ENCODE peak calls at places on chromosomes 2 and 18, in four cellular contexts. L, K, B and Q are unnamed samples.

GRCh38 chr2:98909381-98910211 is 26.4 kb downstream of the CRACDL start:
- DNase-seq in L (peak), B (peak), K (no peak), Q (no peak)

GRCh38 chr2:128444816-128445532 is 126.3 kb upstream of the HS6ST1 start:
- DNase-seq in L (no peak), K (peak), B (no peak), Q (no peak)

GRCh38 chr18:57921708-57922107 is 118.6 kb upstream of the ATP8B1 start:
- DNase-seq in K (no peak), L (no peak), B (no peak), Q (no peak)

GRCh38 chr2:12397861-12398260 is 318.9 kb upstream of the TRIB2 start:
- DNase-seq in B (no peak), K (no peak), L (peak), Q (no peak)

GRCh38 chr2:53583583-53583982 is 184.0 kb upstream of the CHAC2 start:
- DNase-seq in K (no peak), B (no peak), L (no peak), Q (no peak)

GRCh38 chr2:168830958-168831357 is 28.5 kb downstream of the NOSTRIN start:
- DNase-seq in B (no peak), L (no peak), K (no peak), Q (no peak)

GRCh38 chr18:40810371-40810770 is 1144.7 kb upstream of the PIK3C3 start:
- DNase-seq in B (no peak), L (no peak), K (no peak), Q (no peak)

GRCh38 chr2:181788883-181789555 is 102.5 kb upstream of the ITPRID2 start:
- DNase-seq in B (no peak), K (no peak), L (no peak), Q (no peak)

GRCh38 chr2:47227532-47228166 is 72.5 kb upstream of the STPG4 start:
- DNase-seq in B (no peak), K (no peak), L (no peak), Q (no peak)

GRCh38 chr18:6741290-6741689 is 11.8 kb downstream of the ARHGAP28 start:
- DNase-seq in L (no peak), B (no peak), K (no peak), Q (peak)

GRCh38 chr2:235879116-235879515 is 289.1 kb downstream of the GBX2 start:
- DNase-seq in K (no peak), L (no peak), B (no peak), Q (no peak)

GRCh38 chr2:37867166-37867565 is 57.9 kb upstream of the RMDN2 start:
- DNase-seq in B (no peak), K (no peak), L (no peak), Q (no peak)

GRCh38 chr18:67525328-67526110 is 9.0 kb upstream of the DSEL start:
- DNase-seq in K (peak), B (no peak), L (peak), Q (peak)

GRCh38 chr18:8121942-8122480 is 487.2 kb upstream of the RAB12 start:
- DNase-seq in B (no peak), K (no peak), L (no peak), Q (no peak)

GRCh38 chr2:68838641-68839040 is 32.6 kb downstream of the BMP10 start:
- DNase-seq in K (no peak), L (no peak), B (no peak), Q (no peak)

GRCh38 chr2:68837861-68838341 is 33.3 kb downstream of the BMP10 start:
- DNase-seq in K (no peak), L (no peak), B (no peak), Q (no peak)

GRCh38 chr2:68835636-68836035 is 35.6 kb downstream of the BMP10 start:
- DNase-seq in B (no peak), L (no peak), K (no peak), Q (no peak)

GRCh38 chr2:68839260-68839833 is 31.9 kb downstream of the BMP10 start:
- DNase-seq in K (no peak), B (peak), L (no peak), Q (no peak)

DNA sequence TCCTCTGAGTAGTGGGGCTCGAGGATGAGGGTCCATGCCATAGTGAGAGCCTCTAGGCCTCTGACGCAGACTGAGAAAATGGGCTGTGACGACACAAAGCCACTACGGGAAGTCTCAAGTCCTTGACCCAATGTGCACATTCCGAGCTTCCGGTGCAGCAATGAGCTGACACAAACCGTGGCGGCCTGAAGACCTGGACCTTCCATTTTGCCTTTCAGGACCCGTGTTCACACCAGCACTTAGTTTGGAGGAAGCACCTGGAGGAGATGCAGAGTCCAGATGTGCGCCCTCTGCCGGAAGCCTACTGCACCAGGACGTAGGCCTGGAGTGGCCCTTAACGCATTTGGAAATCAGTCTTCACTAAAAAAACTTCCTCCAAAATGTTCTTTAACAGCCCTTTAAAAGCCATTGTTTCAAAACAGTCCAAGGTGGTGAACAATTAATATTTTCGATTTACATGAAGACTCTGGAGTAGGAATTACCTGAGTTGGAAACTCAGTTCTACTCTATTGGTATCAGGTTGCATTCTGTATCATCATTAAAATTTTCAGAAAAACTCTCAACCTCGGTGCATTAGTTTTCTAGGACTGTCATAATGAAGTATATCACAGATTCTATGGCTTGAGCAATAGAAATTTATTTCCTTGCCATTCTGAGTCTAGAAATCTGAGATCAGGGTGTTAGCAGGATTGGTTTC is 33.9 kb downstream of the BMP10 start:
- DNase-seq in K (peak), L (peak), B (no peak), Q (no peak)
- TF ChIP-seq CTCF in K (peak), L (peak), B (no peak), Q (peak)

GRCh38 chr2:161677634-161678033 is 53.4 kb downstream of the SLC4A10 start:
- DNase-seq in K (no peak), L (no peak), B (no peak), Q (no peak)
- TF ChIP-seq CTCF in K (no peak), L (no peak), B (no peak), Q (no peak)

GRCh38 chr2:25132693-25133092 is 35.7 kb downstream of the POMC start:
- DNase-seq in L (no peak), B (no peak), K (no peak), Q (no peak)
- TF ChIP-seq CTCF in L (no peak), B (no peak), K (no peak), Q (no peak)

GRCh38 chr2:8954990-8955389 is 48.5 kb downstream of the MBOAT2 start:
- DNase-seq in B (no peak), L (no peak), K (no peak), Q (no peak)

GRCh38 chr2:8953525-8953924 is 50.0 kb downstream of the MBOAT2 start:
- DNase-seq in L (no peak), B (no peak), K (no peak), Q (no peak)

GRCh38 chr2:8957593-8957992 is 45.9 kb downstream of the MBOAT2 start:
- DNase-seq in B (no peak), K (no peak), L (no peak), Q (no peak)

DNA sequence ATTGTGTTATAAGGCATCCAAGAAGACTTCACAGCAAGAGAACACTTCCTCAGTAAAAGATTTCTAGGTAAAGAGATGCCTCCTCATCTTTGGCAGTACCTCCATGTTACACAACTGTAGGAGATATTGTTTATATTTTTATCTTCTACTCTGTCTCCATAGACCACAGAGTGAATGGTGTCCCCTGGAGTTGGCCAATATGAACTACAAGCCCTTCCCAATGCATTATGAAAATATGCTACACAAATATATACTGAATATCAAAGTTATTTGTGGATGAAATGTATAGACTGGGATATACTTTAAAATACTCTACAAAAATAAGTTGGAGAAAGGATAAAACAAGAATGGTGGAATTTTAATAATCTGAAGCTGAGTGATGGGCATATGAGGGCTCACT is 46.7 kb downstream of the MBOAT2 start:
- DNase-seq in L (no peak), B (no peak), K (no peak), Q (no peak)
- TF ChIP-seq CTCF in L (peak), B (no peak), K (no peak), Q (no peak)

DNA sequence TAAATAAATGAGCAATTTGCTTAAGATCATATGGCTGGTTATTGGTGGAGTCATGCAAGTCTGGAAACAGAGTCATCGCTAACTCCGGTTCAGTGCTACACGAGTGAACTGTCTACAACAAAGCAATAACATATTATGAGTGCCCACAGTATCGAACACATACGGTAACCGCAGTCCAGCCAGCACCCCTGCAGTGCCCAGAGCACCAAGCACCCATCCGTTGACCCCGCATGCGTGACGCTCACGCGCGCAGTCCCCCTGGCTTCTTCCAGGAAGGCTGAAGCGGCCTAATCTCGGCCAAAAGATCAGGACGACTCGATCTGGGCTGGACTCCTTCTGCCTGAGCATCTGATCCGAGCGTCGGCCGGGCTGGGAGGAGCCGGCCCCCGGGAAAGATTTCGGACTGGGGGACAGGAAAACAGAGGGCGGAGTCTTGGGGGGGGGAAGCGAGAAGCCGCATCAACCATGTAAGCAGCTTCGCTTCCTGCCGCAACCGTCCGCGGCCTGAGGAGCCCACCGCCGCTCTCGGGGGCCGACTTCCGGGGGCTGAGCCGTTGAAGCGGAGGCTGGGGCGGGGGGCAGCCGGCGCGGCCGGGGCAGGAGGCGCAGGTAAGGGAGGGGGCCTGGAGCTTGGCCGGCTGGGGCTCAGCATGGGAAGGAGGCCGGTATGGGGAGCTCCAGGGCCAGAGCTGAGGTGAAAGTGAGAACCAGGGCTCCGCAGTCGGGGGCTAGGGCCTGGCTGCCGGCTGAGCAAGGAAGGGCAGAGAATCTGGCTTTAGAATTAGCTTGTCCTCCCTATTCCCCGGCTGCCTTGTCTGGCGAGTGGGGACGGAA is at the start of gene PIKFYVE:
- DNase-seq in B (peak), K (peak), L (peak), Q (peak)
- TF ChIP-seq CTCF in B (no peak), K (no peak), L (no peak), Q (no peak)

DNA sequence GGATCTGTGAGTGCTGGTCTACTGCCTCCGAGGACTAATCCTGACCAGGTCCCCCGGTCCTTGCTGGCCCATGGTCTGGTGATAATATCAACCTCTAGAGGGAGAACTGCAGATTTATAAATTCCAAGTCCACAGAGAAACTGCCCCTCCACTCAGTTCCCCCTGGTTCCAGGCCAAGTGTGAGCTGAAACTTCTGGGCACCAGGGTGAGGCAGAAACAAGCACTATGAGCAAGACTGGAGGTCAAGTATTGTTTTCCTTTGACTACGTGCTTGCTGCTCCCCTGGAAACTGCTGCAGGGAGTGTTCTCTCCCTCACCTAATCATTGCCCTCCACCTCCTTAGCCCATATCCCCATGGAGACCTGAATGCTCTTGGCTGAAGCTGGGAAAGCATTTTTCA is 135.3 kb downstream of the RDH14 start:
- DNase-seq in K (no peak), L (no peak), B (no peak), Q (no peak)
- TF ChIP-seq CTCF in K (no peak), L (no peak), B (no peak), Q (no peak)

GRCh38 chr18:74965682-74966081 is 243.3 kb downstream of the PTGR3 start:
- DNase-seq in L (no peak), B (no peak), K (no peak), Q (no peak)

DNA sequence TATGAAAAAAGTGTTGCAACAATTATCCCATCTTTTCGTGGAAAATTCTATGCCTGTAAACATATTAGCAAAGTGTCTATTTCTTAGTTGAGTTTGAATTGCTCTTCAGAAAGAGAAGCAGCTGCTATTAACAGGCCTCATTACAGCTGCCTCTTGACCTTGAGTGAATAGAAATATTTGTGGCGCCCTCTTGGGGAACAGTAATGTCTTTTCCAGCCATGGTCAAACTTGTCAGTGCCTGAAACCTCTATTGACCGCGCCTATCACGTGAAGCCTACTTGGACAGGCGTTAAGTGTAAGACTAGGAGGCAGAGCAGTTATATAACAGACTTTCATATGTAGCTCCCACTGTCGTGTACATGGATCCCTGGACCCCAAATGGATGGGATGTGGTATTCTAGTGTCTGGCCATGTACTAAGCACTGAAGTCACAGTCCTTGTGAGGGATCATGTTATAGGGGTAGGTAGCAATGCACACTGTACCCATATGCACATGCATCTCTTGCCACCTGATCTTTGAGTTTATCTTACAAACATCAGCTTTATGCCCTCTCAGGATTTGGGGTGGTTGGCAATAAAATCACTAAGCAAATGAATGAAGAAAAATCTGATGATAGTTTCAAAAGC is 245.0 kb downstream of the PTGR3 start:
- DNase-seq in K (no peak), L (peak), B (peak), Q (no peak)
- TF ChIP-seq CTCF in K (peak), L (peak), B (peak), Q (peak)

GRCh38 chr2:30072250-30072842 is 74.5 kb upstream of the YPEL5 start:
- DNase-seq in B (peak), L (peak), K (peak), Q (peak)
- TF ChIP-seq CTCF in B (peak), L (peak), K (peak), Q (peak)